ENCODE peak calls at places on chromosomes 13 and 19, in four cellular contexts. One of them, this sample, is unnamed.

GRCh38 chr19:49973987-49974386 is 13.0 kb upstream of the SIGLEC11 start:
- DNase-seq in H1: no peak
- DNase-seq in SK-N-SH: no peak
- DNase-seq in IMR-90: no peak
- DNase-seq in this sample: no peak

GRCh38 chr13:111043575-111043982 is 71.5 kb upstream of the ARHGEF7 start:
- DNase-seq in IMR-90: no peak
- DNase-seq in H1: no peak
- DNase-seq in SK-N-SH: no peak
- DNase-seq in this sample: no peak

GRCh38 chr13:59744747-59745394 is 418.9 kb downstream of the DIAPH3 start:
- DNase-seq in IMR-90: peak; percentile 26
- DNase-seq in SK-N-SH: no peak
- DNase-seq in H1: no peak
- DNase-seq in this sample: no peak

GRCh38 chr19:19463348-19464117 is 51.8 kb downstream of the TSSK6 start:
- DNase-seq in IMR-90: peak; percentile 86
- DNase-seq in SK-N-SH: no peak
- DNase-seq in H1: no peak
- DNase-seq in this sample: no peak

GRCh38 chr19:47719047-47719885 is 6.0 kb downstream of the EHD2 start:
- DNase-seq in SK-N-SH: peak; percentile 95
- DNase-seq in IMR-90: peak; percentile 99
- DNase-seq in H1: no peak
- DNase-seq in this sample: peak; percentile 93

GRCh38 chr13:99489028-99489427 is 12.2 kb upstream of the TM9SF2 start:
- DNase-seq in SK-N-SH: no peak
- DNase-seq in H1: no peak
- DNase-seq in IMR-90: no peak
- DNase-seq in this sample: no peak

GRCh38 chr13:40961224-40961623 is 57.9 kb downstream of the ELF1 start:
- DNase-seq in IMR-90: no peak
- DNase-seq in SK-N-SH: no peak
- DNase-seq in H1: no peak
- DNase-seq in this sample: no peak

GRCh38 chr19:17031741-17032140 is 5.1 kb upstream of the CPAMD8 start:
- DNase-seq in SK-N-SH: no peak
- DNase-seq in IMR-90: no peak
- DNase-seq in H1: no peak
- DNase-seq in this sample: no peak

GRCh38 chr13:18944501-18945068 is 237.0 kb downstream of the TUBA3C start:
- DNase-seq in H1: no peak
- DNase-seq in IMR-90: no peak
- DNase-seq in SK-N-SH: no peak
- DNase-seq in this sample: no peak

GRCh38 chr13:94849254-94849653 is 136.9 kb upstream of the SOX21 start:
- DNase-seq in H1: no peak
- DNase-seq in IMR-90: no peak
- DNase-seq in SK-N-SH: no peak
- DNase-seq in this sample: no peak

GRCh38 chr13:74098077-74098476 is 36.1 kb downstream of the KLF12 start:
- DNase-seq in SK-N-SH: no peak
- DNase-seq in H1: no peak
- DNase-seq in IMR-90: no peak
- DNase-seq in this sample: no peak

GRCh38 chr13:88919970-88920628 is 1248.9 kb downstream of the SLITRK5 start:
- DNase-seq in SK-N-SH: no peak
- DNase-seq in H1: no peak
- DNase-seq in IMR-90: no peak
- DNase-seq in this sample: no peak

GRCh38 chr19:43809762-43810696 is 7.8 kb upstream of the LYPD5 start:
- DNase-seq in SK-N-SH: peak; percentile 55
- DNase-seq in IMR-90: peak; percentile 74
- DNase-seq in H1: no peak
- DNase-seq in this sample: peak; percentile 67

GRCh38 chr19:3095375-3096191 is 1.4 kb downstream of the GNA11 start:
- DNase-seq in H1: peak; percentile 44
- DNase-seq in IMR-90: no peak
- DNase-seq in SK-N-SH: no peak
- DNase-seq in this sample: peak; percentile 64

GRCh38 chr13:85772379-85772778 is 26.8 kb downstream of the SLITRK6 start:
- DNase-seq in H1: no peak
- DNase-seq in IMR-90: peak; percentile 7
- DNase-seq in SK-N-SH: no peak
- DNase-seq in this sample: no peak

GRCh38 chr19:17021793-17022590 is 4.6 kb downstream of the CPAMD8 start:
- DNase-seq in SK-N-SH: no peak
- DNase-seq in H1: no peak
- DNase-seq in IMR-90: peak; percentile 26
- DNase-seq in this sample: no peak

GRCh38 chr19:18322318-18322758 is 538 bp downstream of the LSM4 start:
- DNase-seq in H1: no peak
- DNase-seq in IMR-90: peak; percentile 65
- DNase-seq in SK-N-SH: peak; percentile 73
- DNase-seq in this sample: peak; percentile 82

GRCh38 chr13:69331245-69331644 is 776.4 kb upstream of the ATXN8OS start:
- DNase-seq in IMR-90: no peak
- DNase-seq in SK-N-SH: peak; percentile 11
- DNase-seq in H1: no peak
- DNase-seq in this sample: no peak

GRCh38 chr19:16637535-16637934 is 9.5 kb upstream of the MED26 start:
- DNase-seq in IMR-90: peak; percentile 27
- DNase-seq in H1: no peak
- DNase-seq in SK-N-SH: no peak
- DNase-seq in this sample: no peak

GRCh38 chr13:39603424-39603947 is 493 bp upstream of the LHFPL6 start:
- DNase-seq in IMR-90: peak; percentile 24
- DNase-seq in SK-N-SH: peak; percentile 25
- DNase-seq in H1: no peak
- DNase-seq in this sample: peak; percentile 35

GRCh38 chr19:1412995-1413889 is 5.9 kb downstream of the DAZAP1 start:
- DNase-seq in SK-N-SH: no peak
- DNase-seq in H1: no peak
- DNase-seq in IMR-90: no peak
- DNase-seq in this sample: no peak

GRCh38 chr19:54154603-54155345 is 4.7 kb downstream of the LENG1 start:
- DNase-seq in H1: no peak
- DNase-seq in SK-N-SH: no peak
- DNase-seq in IMR-90: no peak
- DNase-seq in this sample: no peak

GRCh38 chr19:10871711-10872550 is 578 bp downstream of the CARM1 start:
- DNase-seq in H1: no peak
- DNase-seq in IMR-90: no peak
- DNase-seq in SK-N-SH: peak; percentile 74
- DNase-seq in this sample: peak; percentile 70

GRCh38 chr19:32181356-32181920 is 164.0 kb upstream of the ZNF507 start:
- DNase-seq in SK-N-SH: no peak
- DNase-seq in IMR-90: no peak
- DNase-seq in H1: no peak
- DNase-seq in this sample: no peak

GRCh38 chr13:100473087-100473486 is 115.5 kb downstream of the GGACT start:
- DNase-seq in IMR-90: no peak
- DNase-seq in SK-N-SH: peak; percentile 29
- DNase-seq in H1: no peak
- DNase-seq in this sample: no peak

GRCh38 chr19:51691122-51692064 is 1.7 kb upstream of the SPACA6 start:
- DNase-seq in IMR-90: peak; percentile 65
- DNase-seq in SK-N-SH: peak; percentile 42
- DNase-seq in H1: no peak
- DNase-seq in this sample: peak; percentile 35

GRCh38 chr19:53082929-53083328 is 20.3 kb downstream of the ZNF160 start:
- DNase-seq in SK-N-SH: no peak
- DNase-seq in H1: no peak
- DNase-seq in IMR-90: no peak
- DNase-seq in this sample: no peak

DNA sequence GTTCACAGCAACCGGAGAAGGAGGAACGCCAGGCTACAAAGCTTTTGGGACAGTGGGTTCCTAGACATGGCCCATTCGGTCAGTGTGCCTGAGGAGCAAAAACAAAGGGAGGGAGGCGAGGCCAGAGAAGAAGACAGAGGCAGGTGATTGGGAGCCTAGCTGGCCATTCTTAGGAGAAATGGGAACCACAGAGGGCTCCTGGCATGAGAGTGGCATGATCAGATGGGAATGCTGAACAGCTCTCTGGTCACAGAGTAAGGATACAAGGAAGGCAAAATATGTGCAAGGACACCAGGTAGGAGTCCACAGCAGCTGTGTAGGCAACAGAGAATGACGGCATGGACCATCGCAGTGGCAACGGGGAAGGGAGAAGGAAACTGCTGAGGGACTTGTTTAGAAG is 82.4 kb downstream of the EFNB2 start:
- DNase-seq in SK-N-SH: no peak
- DNase-seq in H1: no peak
- DNase-seq in IMR-90: no peak
- DNase-seq in this sample: no peak
- H4K20me1 ChIP-seq in SK-N-SH: no peaks in the 10 kb centered on the region
- H4K20me1 ChIP-seq in H1: no peaks in the 10 kb centered on the region
- H4K20me1 ChIP-seq in IMR-90: no peaks in the 10 kb centered on the region
- H4K20me1 ChIP-seq in this sample: no peaks in the 10 kb centered on the region

GRCh38 chr19:4578552-4579248 is 19.2 kb upstream of the SEMA6B start:
- DNase-seq in SK-N-SH: peak; percentile 24
- DNase-seq in H1: no peak
- DNase-seq in IMR-90: no peak
- DNase-seq in this sample: peak; percentile 13

GRCh38 chr19:4581381-4582111 is 22.1 kb upstream of the SEMA6B start:
- DNase-seq in IMR-90: no peak
- DNase-seq in H1: no peak
- DNase-seq in SK-N-SH: peak; percentile 94
- DNase-seq in this sample: no peak

GRCh38 chr19:4580961-4581380 is 21.5 kb upstream of the SEMA6B start:
- DNase-seq in IMR-90: no peak
- DNase-seq in H1: no peak
- DNase-seq in SK-N-SH: no peak
- DNase-seq in this sample: no peak

GRCh38 chr19:4579389-4579788 is 19.9 kb upstream of the SEMA6B start:
- DNase-seq in H1: no peak
- DNase-seq in IMR-90: no peak
- DNase-seq in SK-N-SH: peak; percentile 29
- DNase-seq in this sample: no peak

GRCh38 chr19:4580021-4580901 is 20.8 kb upstream of the SEMA6B start:
- DNase-seq in H1: no peak
- DNase-seq in SK-N-SH: peak; percentile 61
- DNase-seq in IMR-90: no peak
- DNase-seq in this sample: peak; percentile 11
- TF ChIP-seq CTCF in H1: peak; percentile 62
- TF ChIP-seq CTCF in SK-N-SH: peak; percentile 48
- TF ChIP-seq CTCF in IMR-90: no peak
- TF ChIP-seq CTCF in this sample: peak; percentile 15

GRCh38 chr13:35770756-35771291 is 294.3 kb upstream of the MAB21L1 start:
- DNase-seq in IMR-90: no peak
- DNase-seq in SK-N-SH: no peak
- DNase-seq in H1: no peak
- DNase-seq in this sample: no peak

GRCh38 chr13:35768551-35768950 is 292.1 kb upstream of the MAB21L1 start:
- DNase-seq in IMR-90: peak; percentile 76
- DNase-seq in SK-N-SH: no peak
- DNase-seq in H1: no peak
- DNase-seq in this sample: no peak

GRCh38 chr13:35768126-35768525 is 291.6 kb upstream of the MAB21L1 start:
- DNase-seq in SK-N-SH: no peak
- DNase-seq in IMR-90: no peak
- DNase-seq in H1: no peak
- DNase-seq in this sample: no peak

GRCh38 chr13:35769812-35770211 is 293.3 kb upstream of the MAB21L1 start:
- DNase-seq in SK-N-SH: no peak
- DNase-seq in IMR-90: no peak
- DNase-seq in H1: no peak
- DNase-seq in this sample: no peak

DNA sequence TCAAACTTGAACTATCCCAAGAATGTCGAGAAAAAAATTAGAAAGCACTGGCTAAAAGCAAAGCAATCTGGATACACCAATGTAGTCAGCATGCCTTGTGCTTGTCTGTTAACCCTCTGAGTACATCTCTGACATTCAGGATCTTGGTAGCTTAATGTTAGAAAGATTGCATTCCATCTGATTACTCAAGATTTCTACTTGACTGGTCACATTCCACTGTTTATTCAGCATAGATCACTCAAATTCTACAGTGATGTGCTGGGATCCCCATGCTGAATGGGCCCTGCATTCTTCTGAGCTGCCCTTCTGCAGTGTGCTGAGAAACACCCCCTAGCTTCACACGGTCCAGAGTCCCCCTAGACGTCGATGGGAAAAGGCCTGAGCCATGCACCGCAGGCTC is 295.4 kb upstream of the MAB21L1 start:
- DNase-seq in SK-N-SH: no peak
- DNase-seq in IMR-90: peak; percentile 95
- DNase-seq in H1: peak; percentile 3
- DNase-seq in this sample: no peak
- H4K20me1 ChIP-seq in SK-N-SH: no peaks in the 10 kb centered on the region
- H4K20me1 ChIP-seq in IMR-90: no peaks in the 10 kb centered on the region
- H4K20me1 ChIP-seq in H1: no peaks in the 10 kb centered on the region
- H4K20me1 ChIP-seq in this sample: no peaks in the 10 kb centered on the region

GRCh38 chr13:45492538-45492937 is 27.8 kb downstream of the COG3 start:
- DNase-seq in H1: no peak
- DNase-seq in IMR-90: peak; percentile 79
- DNase-seq in SK-N-SH: no peak
- DNase-seq in this sample: no peak

GRCh38 chr13:45490068-45490467 is 25.3 kb downstream of the COG3 start:
- DNase-seq in IMR-90: no peak
- DNase-seq in H1: no peak
- DNase-seq in SK-N-SH: peak; percentile 27
- DNase-seq in this sample: no peak
- TF ChIP-seq CTCF in IMR-90: no peak
- TF ChIP-seq CTCF in H1: peak; percentile 34
- TF ChIP-seq CTCF in SK-N-SH: peak; percentile 42
- TF ChIP-seq CTCF in this sample: peak; percentile 32